ENCODE peak calls at places on chromosomes 5 and 9, in five cellular contexts. N is heart right ventricle, I is astrocyte, P is fibroblast of pulmonary artery, H is left ventricle myocardium inferior. T is an unnamed sample.

GRCh38 chr9:137785704-137786161 is 91.8 kb upstream of the CACNA1B start:
- DNase-seq in P (no peak), H (no peak), N (no peak), I (no peak), T (no peak)

GRCh38 chr9:93598647-93599241 is 22.4 kb downstream of the PHF2 start:
- DNase-seq in I (peak), P (peak), H (no peak), N (no peak), T (peak)

GRCh38 chr9:111349766-111350165 is 19.7 kb upstream of the OR2K2 start:
- DNase-seq in I (no peak), P (no peak), H (no peak), N (no peak), T (no peak)

GRCh38 chr5:72134226-72134625 is 27.0 kb downstream of the MAP1B start:
- DNase-seq in H (no peak), I (peak), P (peak), N (no peak), T (no peak)

GRCh38 chr5:137361275-137361674 is 137.9 kb downstream of the SPOCK1 start:
- DNase-seq in I (peak), P (peak), N (no peak), H (no peak), T (no peak)

GRCh38 chr5:40224421-40224820 is 455.3 kb upstream of the PTGER4 start:
- DNase-seq in I (peak), N (no peak), H (no peak), P (no peak), T (peak)

GRCh38 chr9:84701801-84702200 is 32.3 kb downstream of the NTRK2 start:
- DNase-seq in P (no peak), N (no peak), H (no peak), I (no peak), T (no peak)

GRCh38 chr9:135098400-135099105 is 11.1 kb downstream of the OLFM1 start:
- DNase-seq in I (no peak), N (no peak), P (peak), H (no peak), T (peak)

GRCh38 chr9:21778300-21778699 is 24.1 kb upstream of the MTAP start:
- DNase-seq in I (peak), H (no peak), N (no peak), P (peak), T (peak)

GRCh38 chr5:6568383-6568782 is 64.5 kb downstream of the NSUN2 start:
- DNase-seq in N (peak), H (peak), I (no peak), P (no peak), T (no peak)

GRCh38 chr5:125348221-125348692 is 601.8 kb upstream of the ZNF608 start:
- DNase-seq in I (no peak), H (peak), P (peak), N (peak), T (peak)

GRCh38 chr9:86093788-86094555 is 5.4 kb downstream of the GOLM1 start:
- DNase-seq in P (no peak), H (no peak), I (no peak), N (peak), T (no peak)

GRCh38 chr9:36289836-36290435 is 31.7 kb upstream of the GNE start:
- DNase-seq in I (no peak), H (no peak), P (no peak), N (no peak), T (no peak)

DNA sequence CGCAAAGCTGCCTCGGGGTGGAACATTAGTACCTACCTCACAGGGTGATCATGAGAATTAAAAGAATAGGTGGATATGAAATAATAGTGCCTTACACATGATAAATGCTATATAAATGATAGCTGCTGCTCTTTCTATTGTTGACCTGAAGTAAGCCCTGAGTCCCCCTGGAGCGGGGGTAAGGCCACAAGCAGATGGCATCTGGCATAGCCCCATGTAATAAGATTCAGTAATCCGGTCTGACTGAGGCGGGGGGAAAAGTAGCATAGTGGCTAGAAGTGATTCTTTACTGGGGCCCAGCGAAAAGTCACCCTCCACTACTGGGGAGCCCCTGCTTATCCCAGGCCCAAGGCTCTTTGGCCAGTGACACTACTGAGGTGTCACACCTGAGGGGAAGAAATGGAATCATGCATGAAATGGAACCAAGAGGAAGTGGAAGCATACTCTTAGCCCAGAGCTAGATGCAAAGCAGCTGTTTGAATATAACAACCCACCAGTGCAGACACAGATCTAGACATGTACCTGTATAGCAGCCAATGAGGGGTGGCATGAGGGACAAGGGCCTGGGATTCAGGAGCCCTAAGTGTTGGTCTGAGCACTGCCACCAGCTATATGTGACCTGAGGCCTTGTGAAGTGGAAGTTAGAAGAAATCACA is 16.1 kb upstream of the FGFR4 start:
- DNase-seq in I (no peak), H (no peak), P (no peak), N (no peak), T (no peak)
- H3K4me3 ChIP-seq in I (no peak), H (no peak), P (no peak), N (no peak), T (no peak)

DNA sequence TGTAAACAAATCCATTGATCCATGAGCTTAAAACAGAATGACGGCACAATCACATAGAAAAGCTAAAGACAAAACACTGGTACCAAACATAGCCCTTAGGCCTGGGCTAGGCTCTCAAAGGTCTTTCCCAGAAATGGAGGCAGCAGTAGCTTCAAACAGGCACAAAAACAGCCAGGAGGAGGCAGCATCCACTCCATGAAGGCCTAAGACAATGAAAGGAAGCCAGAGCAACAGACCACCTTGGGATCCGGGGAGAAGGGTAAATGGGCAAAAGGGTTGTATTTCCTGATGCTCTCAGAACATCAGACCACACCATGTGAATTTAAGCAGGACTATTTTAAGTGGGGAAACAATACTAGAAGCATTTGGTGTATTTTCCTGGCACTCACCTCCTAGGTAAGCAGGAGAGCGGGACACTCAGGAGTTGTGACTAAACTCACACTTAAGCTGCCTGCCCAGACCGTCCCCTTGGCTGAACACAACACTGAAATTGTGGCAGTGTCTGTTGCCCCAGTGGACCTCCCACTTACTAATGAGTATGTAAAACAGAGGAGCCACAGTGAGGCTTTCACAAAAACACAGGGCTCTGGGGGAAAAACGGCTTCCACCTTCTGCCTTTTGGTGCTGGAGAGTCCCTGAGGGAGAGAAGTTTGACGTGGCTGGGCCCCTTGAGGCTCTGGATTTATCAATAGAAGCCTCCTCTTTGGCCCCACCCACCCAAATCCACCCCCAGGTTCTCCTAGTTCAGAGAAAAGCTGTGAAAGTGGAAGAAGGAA is 11.9 kb downstream of the GNPDA1 start:
- DNase-seq in H (no peak), N (no peak), P (peak), I (no peak), T (peak)
- TF ChIP-seq CTCF in H (peak), N (no peak), P (peak), I (peak), T (peak)

GRCh38 chr5:179494774-179495173 is 55.6 kb upstream of the RUFY1 start:
- DNase-seq in N (no peak), I (no peak), H (no peak), P (no peak), T (no peak)

GRCh38 chr5:179497636-179498365 is 52.6 kb upstream of the RUFY1 start:
- DNase-seq in H (no peak), I (no peak), N (no peak), P (no peak), T (no peak)

DNA sequence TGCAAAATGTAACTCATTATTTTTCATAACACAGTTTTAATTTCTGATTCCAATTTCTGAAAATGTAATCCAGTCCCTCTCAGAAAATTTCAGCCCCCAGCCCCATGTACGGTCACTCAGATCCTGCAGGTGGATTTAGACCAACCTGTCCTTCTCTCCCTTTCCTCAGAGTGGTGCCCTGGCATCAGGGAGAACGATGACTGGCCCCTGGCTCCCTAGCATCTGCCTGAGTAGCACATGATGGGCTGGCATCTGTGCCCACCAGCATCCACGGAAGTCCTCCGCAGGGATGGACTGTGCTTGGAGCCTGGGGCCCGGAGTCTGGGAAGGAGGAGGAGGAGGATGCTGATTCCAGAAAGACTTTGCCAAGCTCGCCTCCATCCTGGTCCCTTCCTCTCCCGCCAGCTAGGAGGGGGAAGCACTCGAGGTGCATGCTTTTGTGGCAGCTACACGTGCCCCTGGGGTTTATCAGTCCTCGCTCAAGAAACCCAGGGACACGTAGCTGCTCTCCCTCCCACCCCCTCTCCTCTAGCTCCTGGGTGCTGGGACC is 54.4 kb upstream of the RUFY1 start:
- DNase-seq in N (no peak), H (no peak), P (no peak), I (no peak), T (no peak)
- H3K4me3 ChIP-seq in N (no peak), H (no peak), P (no peak), I (no peak), T (no peak)

GRCh38 chr5:113325054-113325453 is 109.7 kb downstream of the TSSK1B start:
- DNase-seq in P (no peak), I (peak), N (no peak), H (no peak), T (no peak)

GRCh38 chr5:113331201-113331551 is 103.6 kb downstream of the TSSK1B start:
- DNase-seq in H (no peak), P (peak), N (no peak), I (peak), T (peak)

GRCh38 chr5:113329981-113330380 is 104.8 kb downstream of the TSSK1B start:
- DNase-seq in N (no peak), P (no peak), H (no peak), I (no peak), T (no peak)

DNA sequence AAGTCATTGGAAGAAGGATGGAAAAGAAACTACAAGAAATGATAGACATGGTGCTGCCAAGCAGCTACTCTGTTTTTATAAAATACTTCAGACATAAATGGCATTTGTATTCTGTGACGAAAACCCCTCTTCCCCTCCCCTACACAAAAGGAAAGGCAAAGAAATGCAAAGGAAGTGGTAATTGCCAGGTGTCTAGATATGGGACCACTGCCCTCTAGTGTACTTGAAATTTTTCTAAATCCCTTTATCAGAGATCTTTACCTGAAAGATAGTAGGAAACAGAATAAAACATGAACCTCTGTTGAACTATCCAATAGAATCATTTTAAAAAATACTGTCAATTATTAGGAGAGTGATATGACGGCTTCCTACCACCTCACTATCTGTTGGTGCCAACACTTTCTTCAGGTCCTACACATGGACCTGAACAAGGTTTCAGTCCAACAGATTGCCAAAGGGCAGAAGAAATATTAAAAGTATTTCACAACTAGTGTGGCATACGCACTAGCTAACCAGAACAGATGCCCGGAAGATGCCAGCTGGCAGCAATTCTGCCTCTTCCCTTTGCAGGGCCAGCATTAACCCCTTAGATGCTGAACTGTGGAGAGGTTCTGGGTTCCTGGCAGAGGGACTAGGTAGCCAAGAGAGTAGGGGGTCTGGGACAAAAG is 104.1 kb downstream of the TSSK1B start:
- DNase-seq in P (peak), I (peak), H (peak), N (peak), T (peak)
- TF ChIP-seq CTCF in P (peak), I (peak), H (peak), N (peak), T (peak)

GRCh38 chr9:69326261-69326660 is 1.2 kb downstream of the ENTREP1 start:
- DNase-seq in P (no peak), H (peak), I (no peak), N (no peak), T (no peak)
- H3K4me3 ChIP-seq in P (no peak), H (peak), I (no peak), N (peak), T (no peak)

GRCh38 chr5:23482642-23483041 is 24.8 kb upstream of the PRDM9 start:
- DNase-seq in H (no peak), P (no peak), I (no peak), N (no peak), T (no peak)
- TF ChIP-seq CTCF in H (no peak), P (no peak), I (no peak), N (no peak), T (no peak)

GRCh38 chr9:107740088-107740980 is 250.8 kb upstream of the KLF4 start:
- DNase-seq in P (peak), H (peak), I (no peak), N (no peak), T (no peak)

GRCh38 chr9:107742531-107743309 is 253.2 kb upstream of the KLF4 start:
- DNase-seq in I (no peak), N (no peak), P (no peak), H (no peak), T (no peak)

GRCh38 chr9:107739601-107740082 is 250.1 kb upstream of the KLF4 start:
- DNase-seq in P (peak), H (peak), N (peak), I (peak), T (peak)

GRCh38 chr9:107749787-107750444 is 260.3 kb upstream of the KLF4 start:
- DNase-seq in H (peak), N (peak), I (peak), P (peak), T (peak)

GRCh38 chr9:107744873-107745272 is 255.3 kb upstream of the KLF4 start:
- DNase-seq in P (no peak), I (no peak), N (no peak), H (no peak), T (no peak)
- H3K4me3 ChIP-seq in P (no peak), I (no peak), N (no peak), H (no peak), T (no peak)

DNA sequence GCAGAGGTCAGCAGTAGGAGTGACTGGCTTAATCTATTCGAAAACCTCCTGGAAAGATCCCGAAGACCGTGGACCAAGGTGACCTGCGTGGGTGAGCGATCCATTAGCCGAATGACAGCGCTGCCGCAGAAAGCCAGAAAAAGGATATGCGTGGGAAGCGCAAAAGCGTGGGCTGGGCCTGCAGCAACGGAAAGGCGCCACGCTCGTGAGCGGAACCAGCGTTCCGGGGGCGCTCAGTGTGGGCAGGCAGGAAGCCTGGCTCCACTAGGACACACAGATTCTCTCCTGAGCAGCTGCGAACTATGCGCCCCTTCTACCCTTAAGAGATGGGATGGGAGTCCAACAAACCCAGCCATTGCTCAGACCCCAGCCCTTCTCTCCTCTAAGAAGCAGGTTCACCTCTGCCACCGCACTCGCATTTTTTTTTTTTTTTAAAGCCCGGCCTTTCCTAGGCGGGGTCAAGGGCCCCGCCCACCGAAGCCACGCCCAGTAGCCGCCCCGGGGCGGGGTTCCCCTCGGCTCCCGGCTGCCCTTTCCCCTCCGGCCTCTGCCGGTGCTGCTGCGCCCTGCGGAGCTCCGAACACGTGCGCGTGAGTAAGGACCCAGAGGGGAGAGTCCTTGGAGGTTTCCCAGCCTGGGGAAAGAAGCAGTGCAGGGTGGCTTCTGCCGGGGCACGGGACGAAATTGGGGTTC is 19.8 kb upstream of the MATR3 start:
- DNase-seq in H (peak), N (peak), P (peak), I (peak), T (peak)
- TF ChIP-seq CTCF in H (peak), N (peak), P (no peak), I (no peak), T (no peak)

GRCh38 chr5:58530942-58531490 is 39.8 kb downstream of the GAPT start:
- DNase-seq in P (no peak), N (no peak), I (no peak), H (no peak), T (no peak)
- H3K4me3 ChIP-seq in P (no peak), N (no peak), I (no peak), H (no peak), T (no peak)

GRCh38 chr9:16071400-16071799 is 518.6 kb downstream of the CCDC171 start:
- DNase-seq in I (no peak), H (no peak), N (no peak), P (no peak), T (no peak)
- TF ChIP-seq CTCF in I (no peak), H (no peak), N (no peak), P (no peak), T (no peak)